ENCODE peak calls at places on chromosome X, in eight cellular contexts. One of them, this sample, is unnamed.

GRCh38 chrX:48474127-48474526 is 1.9 kb upstream of the FTSJ1 start:
- DNase-seq in activated T-cell treated with anti-CD3 and anti-CD28 coated beads, Interleukin-2, amount 50 U/mL, for 1 hour: no peak
- DNase-seq in HFF-Myc: no peak
- DNase-seq in B cell: no peak
- DNase-seq in T-helper 2 cell: peak
- DNase-seq in HT1080: peak
- DNase-seq in stimulated activated CD4-positive, alpha-beta T cell treated with anti-CD3 and anti-CD28 coated beads, Interleukin-2, amount 100 ng/mL, for 24 hours: no peak
- DNase-seq in non-pigmented ciliary epithelial cell: no peak
- DNase-seq in this sample: no peak

GRCh38 chrX:107565916-107566602 is 62.3 kb upstream of the PRPS1 start:
- DNase-seq in activated T-cell treated with anti-CD3 and anti-CD28 coated beads, Interleukin-2, amount 50 U/mL, for 1 hour: no peak
- DNase-seq in HFF-Myc: no peak
- DNase-seq in B cell: no peak
- DNase-seq in T-helper 2 cell: no peak
- DNase-seq in HT1080: no peak
- DNase-seq in stimulated activated CD4-positive, alpha-beta T cell treated with anti-CD3 and anti-CD28 coated beads, Interleukin-2, amount 100 ng/mL, for 24 hours: no peak
- DNase-seq in non-pigmented ciliary epithelial cell: peak
- DNase-seq in this sample: no peak

GRCh38 chrX:110138557-110138956 is 135.6 kb downstream of the TMEM164 start:
- DNase-seq in activated T-cell treated with anti-CD3 and anti-CD28 coated beads, Interleukin-2, amount 50 U/mL, for 1 hour: no peak
- DNase-seq in HFF-Myc: no peak
- DNase-seq in B cell: no peak
- DNase-seq in T-helper 2 cell: no peak
- DNase-seq in HT1080: no peak
- DNase-seq in stimulated activated CD4-positive, alpha-beta T cell treated with anti-CD3 and anti-CD28 coated beads, Interleukin-2, amount 100 ng/mL, for 24 hours: no peak
- DNase-seq in non-pigmented ciliary epithelial cell: no peak
- DNase-seq in this sample: no peak

GRCh38 chrX:152520653-152521052 is 69.5 kb upstream of the GABRA3 start:
- DNase-seq in activated T-cell treated with anti-CD3 and anti-CD28 coated beads, Interleukin-2, amount 50 U/mL, for 1 hour: no peak
- DNase-seq in HFF-Myc: no peak
- DNase-seq in B cell: no peak
- DNase-seq in T-helper 2 cell: no peak
- DNase-seq in HT1080: no peak
- DNase-seq in stimulated activated CD4-positive, alpha-beta T cell treated with anti-CD3 and anti-CD28 coated beads, Interleukin-2, amount 100 ng/mL, for 24 hours: no peak
- DNase-seq in non-pigmented ciliary epithelial cell: no peak
- DNase-seq in this sample: no peak

GRCh38 chrX:47202316-47202715 is 8.7 kb downstream of the UBA1 start:
- DNase-seq in activated T-cell treated with anti-CD3 and anti-CD28 coated beads, Interleukin-2, amount 50 U/mL, for 1 hour: no peak
- DNase-seq in HFF-Myc: no peak
- DNase-seq in B cell: no peak
- DNase-seq in T-helper 2 cell: no peak
- DNase-seq in HT1080: no peak
- DNase-seq in stimulated activated CD4-positive, alpha-beta T cell treated with anti-CD3 and anti-CD28 coated beads, Interleukin-2, amount 100 ng/mL, for 24 hours: no peak
- DNase-seq in non-pigmented ciliary epithelial cell: no peak
- DNase-seq in this sample: no peak

GRCh38 chrX:13266641-13267420 is 53.0 kb downstream of the ATXN3L start:
- DNase-seq in activated T-cell treated with anti-CD3 and anti-CD28 coated beads, Interleukin-2, amount 50 U/mL, for 1 hour: no peak
- DNase-seq in HFF-Myc: no peak
- DNase-seq in B cell: no peak
- DNase-seq in T-helper 2 cell: no peak
- DNase-seq in HT1080: no peak
- DNase-seq in stimulated activated CD4-positive, alpha-beta T cell treated with anti-CD3 and anti-CD28 coated beads, Interleukin-2, amount 100 ng/mL, for 24 hours: no peak
- DNase-seq in non-pigmented ciliary epithelial cell: no peak
- DNase-seq in this sample: no peak

GRCh38 chrX:1182211-1182610 is 30.2 kb downstream of the CRLF2 start:
- DNase-seq in activated T-cell treated with anti-CD3 and anti-CD28 coated beads, Interleukin-2, amount 50 U/mL, for 1 hour: no peak
- DNase-seq in HFF-Myc: no peak
- DNase-seq in B cell: no peak
- DNase-seq in T-helper 2 cell: no peak
- DNase-seq in HT1080: no peak
- DNase-seq in stimulated activated CD4-positive, alpha-beta T cell treated with anti-CD3 and anti-CD28 coated beads, Interleukin-2, amount 100 ng/mL, for 24 hours: no peak
- DNase-seq in non-pigmented ciliary epithelial cell: no peak
- DNase-seq in this sample: no peak

GRCh38 chrX:140815868-140816267 is 106.3 kb downstream of the LINC00632 start:
- DNase-seq in activated T-cell treated with anti-CD3 and anti-CD28 coated beads, Interleukin-2, amount 50 U/mL, for 1 hour: no peak
- DNase-seq in HFF-Myc: peak
- DNase-seq in B cell: no peak
- DNase-seq in T-helper 2 cell: peak
- DNase-seq in HT1080: peak
- DNase-seq in stimulated activated CD4-positive, alpha-beta T cell treated with anti-CD3 and anti-CD28 coated beads, Interleukin-2, amount 100 ng/mL, for 24 hours: no peak
- DNase-seq in non-pigmented ciliary epithelial cell: no peak
- DNase-seq in this sample: peak

GRCh38 chrX:134806707-134807038 is 148.4 kb upstream of the PLAC1 start:
- DNase-seq in activated T-cell treated with anti-CD3 and anti-CD28 coated beads, Interleukin-2, amount 50 U/mL, for 1 hour: no peak
- DNase-seq in HFF-Myc: no peak
- DNase-seq in B cell: no peak
- DNase-seq in T-helper 2 cell: no peak
- DNase-seq in HT1080: no peak
- DNase-seq in stimulated activated CD4-positive, alpha-beta T cell treated with anti-CD3 and anti-CD28 coated beads, Interleukin-2, amount 100 ng/mL, for 24 hours: no peak
- DNase-seq in non-pigmented ciliary epithelial cell: no peak
- DNase-seq in this sample: no peak

GRCh38 chrX:34810364-34810763 is 132.2 kb upstream of the FAM47B start:
- DNase-seq in activated T-cell treated with anti-CD3 and anti-CD28 coated beads, Interleukin-2, amount 50 U/mL, for 1 hour: no peak
- DNase-seq in HFF-Myc: peak
- DNase-seq in B cell: no peak
- DNase-seq in T-helper 2 cell: peak
- DNase-seq in HT1080: peak
- DNase-seq in stimulated activated CD4-positive, alpha-beta T cell treated with anti-CD3 and anti-CD28 coated beads, Interleukin-2, amount 100 ng/mL, for 24 hours: no peak
- DNase-seq in non-pigmented ciliary epithelial cell: no peak
- DNase-seq in this sample: no peak

GRCh38 chrX:75957107-75957610 is 172.1 kb upstream of the MAGEE2 start:
- DNase-seq in activated T-cell treated with anti-CD3 and anti-CD28 coated beads, Interleukin-2, amount 50 U/mL, for 1 hour: no peak
- DNase-seq in HFF-Myc: no peak
- DNase-seq in B cell: no peak
- DNase-seq in T-helper 2 cell: no peak
- DNase-seq in HT1080: no peak
- DNase-seq in stimulated activated CD4-positive, alpha-beta T cell treated with anti-CD3 and anti-CD28 coated beads, Interleukin-2, amount 100 ng/mL, for 24 hours: no peak
- DNase-seq in non-pigmented ciliary epithelial cell: no peak
- DNase-seq in this sample: no peak

GRCh38 chrX:154444001-154444754 is at the start of gene FAM50A:
- DNase-seq in activated T-cell treated with anti-CD3 and anti-CD28 coated beads, Interleukin-2, amount 50 U/mL, for 1 hour: peak
- DNase-seq in HFF-Myc: no peak
- DNase-seq in B cell: peak
- DNase-seq in T-helper 2 cell: peak
- DNase-seq in HT1080: no peak
- DNase-seq in stimulated activated CD4-positive, alpha-beta T cell treated with anti-CD3 and anti-CD28 coated beads, Interleukin-2, amount 100 ng/mL, for 24 hours: peak
- DNase-seq in non-pigmented ciliary epithelial cell: no peak
- DNase-seq in this sample: peak

GRCh38 chrX:23844502-23845138 is 61.6 kb downstream of the SAT1 start:
- DNase-seq in activated T-cell treated with anti-CD3 and anti-CD28 coated beads, Interleukin-2, amount 50 U/mL, for 1 hour: no peak
- DNase-seq in HFF-Myc: no peak
- DNase-seq in B cell: no peak
- DNase-seq in T-helper 2 cell: no peak
- DNase-seq in HT1080: no peak
- DNase-seq in stimulated activated CD4-positive, alpha-beta T cell treated with anti-CD3 and anti-CD28 coated beads, Interleukin-2, amount 100 ng/mL, for 24 hours: no peak
- DNase-seq in non-pigmented ciliary epithelial cell: no peak
- DNase-seq in this sample: no peak

This sample was measured in left cardiac atrium.